ENCODE peak calls at places on chromosome 19, in nine cellular contexts. S is ACHN, F is head of caudate nucleus, L is Kasumi-1, G is neuronal stem cell, I is myocyte, H is osteoblast, D is fibroblast of the aortic adventitia, W is left colon. N is an unnamed sample.

GRCh38 chr19:52274191-52274590 is 4.8 kb downstream of the ZNF766 start:
- DNase-seq in S (no peak), F (no peak), L (no peak), G (no peak), I (no peak), H (no peak), D (no peak), W (no peak), N (no peak)

GRCh38 chr19:16260160-16260793 is 62.6 kb downstream of the AP1M1 start:
- DNase-seq in S (no peak), F (no peak), L (no peak), G (no peak), I (no peak), H (no peak), D (no peak), W (no peak), N (no peak)

GRCh38 chr19:55028757-55029156 is 9.3 kb downstream of the GP6 start:
- DNase-seq in S (no peak), F (no peak), L (peak), G (no peak), I (no peak), H (no peak), D (no peak), W (no peak), N (no peak)

GRCh38 chr19:46220038-46220615 is 9.4 kb upstream of the IGFL1 start:
- DNase-seq in S (no peak), F (no peak), L (no peak), G (no peak), I (peak), H (no peak), D (no peak), W (no peak), N (no peak)

GRCh38 chr19:39470724-39471339 is 9.8 kb upstream of the TIMM50 start:
- DNase-seq in S (no peak), F (no peak), L (no peak), G (no peak), I (no peak), H (peak), D (no peak), W (no peak), N (no peak)

GRCh38 chr19:17020823-17021222 is 5.8 kb downstream of the CPAMD8 start:
- DNase-seq in S (no peak), F (no peak), L (no peak), G (no peak), I (no peak), H (peak), D (no peak), W (no peak), N (no peak)

GRCh38 chr19:29550896-29551295 is 25.1 kb downstream of the VSTM2B start:
- DNase-seq in S (no peak), F (no peak), L (no peak), G (no peak), I (no peak), H (no peak), D (no peak), W (no peak), N (no peak)

GRCh38 chr19:48627211-48627864 is 8.0 kb downstream of the SPHK2 start:
- DNase-seq in S (peak), F (no peak), L (no peak), G (no peak), I (no peak), H (peak), D (no peak), W (peak), N (no peak)

GRCh38 chr19:4597278-4597974 is 37.9 kb upstream of the SEMA6B start:
- DNase-seq in S (peak), F (no peak), L (peak), G (no peak), I (peak), H (peak), D (no peak), W (no peak), N (no peak)

N was measured in MV-4-11.